ENCODE peak calls at places on chromosomes 4 and X, in six cellular contexts. Z is HCT116, I is SK-N-SH, W is GM23248, G is MM.1S, T is PC-3. U is an unnamed sample.

GRCh38 chr4:163554870-163555465 is 60.5 kb downstream of the TMA16 start:
- DNase-seq in Z (no peak), I (peak; percentile 23), W (peak; percentile 54), G (peak; percentile 23), T (peak; percentile 60), U (no peak)

GRCh38 chr4:1323280-1323634 is 23.8 kb upstream of the UVSSA start:
- DNase-seq in Z (no peak), I (no peak), W (no peak), G (no peak), T (no peak), U (no peak)

GRCh38 chr4:151143162-151143561 is 43.7 kb downstream of the RPS3A start:
- DNase-seq in Z (no peak), I (no peak), W (no peak), G (no peak), T (no peak), U (no peak)

GRCh38 chr4:24973471-24974251 is 57.1 kb downstream of the LGI2 start:
- DNase-seq in Z (no peak), I (no peak), W (peak; percentile 64), G (no peak), T (peak; percentile 81), U (no peak)

GRCh38 chr4:56466910-56467283 is 520 bp upstream of the SRP72 start:
- DNase-seq in Z (no peak), I (peak; percentile 22), W (peak; percentile 41), G (no peak), T (peak; percentile 19), U (peak; percentile 6)

GRCh38 chr4:152535236-152535902 is 523 bp downstream of the FBXW7 start:
- DNase-seq in Z (no peak), I (peak; percentile 64), W (peak; percentile 45), G (peak; percentile 26), T (no peak), U (peak; percentile 55)

GRCh38 chrX:39941332-39941920 is 156.3 kb downstream of the BCOR start:
- DNase-seq in Z (no peak), I (peak; percentile 44), W (no peak), G (no peak), T (no peak), U (peak; percentile 11)

GRCh38 chr4:73450398-73451004 is 14.5 kb downstream of the AFP start:
- DNase-seq in Z (no peak), I (no peak), W (peak; percentile 95), G (no peak), T (peak; percentile 77), U (peak; percentile 25)

GRCh38 chr4:138789796-138790195 is 225.8 kb upstream of the NOCT start:
- DNase-seq in Z (no peak), I (no peak), W (no peak), G (no peak), T (no peak), U (no peak)

GRCh38 chrX:39709364-39709763 is 388.4 kb downstream of the BCOR start:
- DNase-seq in Z (no peak), I (no peak), W (no peak), G (no peak), T (no peak), U (no peak)

GRCh38 chr4:76208005-76208765 is 5.4 kb downstream of the SCARB2 start:
- DNase-seq in Z (no peak), I (peak; percentile 32), W (peak; percentile 95), G (no peak), T (peak; percentile 72), U (no peak)

GRCh38 chr4:76211769-76212168 is 1.9 kb downstream of the SCARB2 start:
- DNase-seq in Z (no peak), I (no peak), W (peak; percentile 31), G (no peak), T (no peak), U (no peak)

GRCh38 chr4:76212301-76212700 is 1.3 kb downstream of the SCARB2 start:
- DNase-seq in Z (no peak), I (no peak), W (peak; percentile 48), G (no peak), T (no peak), U (no peak)

GRCh38 chr4:76209876-76210275 is 3.7 kb downstream of the SCARB2 start:
- DNase-seq in Z (no peak), I (no peak), W (no peak), G (no peak), T (no peak), U (no peak)

DNA sequence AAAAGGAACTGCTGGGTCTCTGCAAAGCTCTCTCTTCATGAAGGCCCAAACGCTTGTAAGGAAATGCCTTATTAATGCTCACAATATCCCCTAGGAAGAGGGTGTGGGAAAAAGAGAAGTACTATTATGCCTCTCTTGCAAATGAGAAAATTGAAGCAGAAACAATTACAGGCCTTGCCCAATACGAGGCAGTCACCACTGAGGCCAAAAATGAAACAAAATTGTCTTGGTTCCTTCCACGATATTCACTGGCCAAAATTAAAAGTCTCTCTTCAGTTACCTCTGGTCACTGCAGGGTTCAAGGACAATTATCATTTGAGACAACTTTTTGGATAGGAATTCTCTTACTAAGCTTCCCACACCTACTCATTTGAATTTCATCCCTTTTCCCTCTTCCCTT is 3.1 kb downstream of the SCARB2 start:
- DNase-seq in Z (no peak), I (no peak), W (peak; percentile 44), G (peak; percentile 41), T (no peak), U (no peak)
- H3K9ac ChIP-seq in Z (no peak overlapping the region), I (no peak overlapping the region), W (peak overlapping the region; percentile 93), G (peak overlapping the region; percentile 87), T (no peak overlapping the region), U (no peak overlapping the region)

DNA sequence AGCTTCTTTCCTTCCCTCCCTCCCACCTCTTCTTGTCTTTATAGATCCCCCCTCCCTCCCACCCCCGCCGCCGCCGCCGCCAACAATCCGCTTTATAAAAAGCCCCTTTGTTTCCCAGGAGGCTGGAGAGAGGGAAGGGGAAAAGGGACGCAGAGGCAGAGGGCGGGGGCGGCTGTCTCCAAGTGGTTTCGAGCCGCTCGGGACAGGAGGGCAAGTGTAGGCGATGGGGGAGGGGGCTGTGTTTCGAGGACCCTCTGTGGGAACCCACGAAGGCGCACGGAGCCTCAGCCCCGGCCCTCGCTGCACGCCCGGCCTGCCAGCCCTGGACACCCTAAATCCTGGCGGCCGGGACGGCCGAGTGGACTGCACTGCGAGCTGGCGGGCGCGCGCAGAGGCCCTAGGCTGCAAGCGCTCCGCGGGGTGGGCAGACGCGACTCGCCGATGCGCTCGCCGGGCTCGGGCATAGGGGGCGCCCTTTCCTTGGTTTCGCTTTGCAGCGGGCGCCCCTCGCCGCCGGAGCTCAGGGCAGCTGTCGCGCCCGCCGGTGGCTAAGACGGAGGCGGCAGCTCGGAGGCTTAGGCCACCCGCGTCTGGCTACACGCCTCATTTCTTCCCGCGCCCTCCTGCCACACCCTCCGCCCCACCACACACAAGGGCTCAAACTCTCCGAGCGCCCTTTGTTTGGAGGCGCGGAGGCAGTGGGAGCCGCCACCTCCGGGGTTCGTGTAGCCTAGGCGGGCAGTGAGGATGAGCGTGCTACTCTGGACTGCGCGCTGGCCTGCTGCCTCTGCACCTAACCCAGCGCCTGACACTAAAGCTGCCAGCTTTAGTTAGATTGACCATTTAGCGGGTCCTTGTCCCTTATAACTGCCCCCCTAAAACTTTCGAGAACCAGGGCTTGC is 2.2 kb downstream of the MAMLD1 start:
- DNase-seq in Z (peak; percentile 35), I (peak; percentile 78), W (peak; percentile 77), G (peak; percentile 46), T (peak; percentile 57), U (peak; percentile 85)
- TF ChIP-seq EZH2phosphoT487 in Z (no peak), I (no peak), W (no peak), G (no peak), T (no peak), U (no peak)

DNA sequence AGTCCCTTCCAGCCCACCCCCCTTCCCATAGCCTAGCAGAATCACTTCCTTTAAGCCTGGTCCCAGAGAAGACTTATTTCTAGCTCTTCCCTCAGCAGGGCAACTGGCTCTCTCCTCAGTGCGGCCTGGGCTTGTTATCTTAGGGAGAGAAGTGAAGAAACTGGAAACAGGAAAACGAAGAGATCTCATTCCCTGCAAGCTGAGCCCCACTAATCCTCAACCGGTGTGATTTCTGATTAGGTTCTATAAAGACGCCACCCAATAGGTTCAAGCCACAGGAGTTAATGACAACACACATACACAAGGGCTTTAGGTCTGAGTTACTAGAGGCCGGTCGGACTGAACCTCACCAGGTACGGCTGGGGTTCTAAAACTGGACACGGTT is 3.2 kb downstream of the GSX2 start:
- DNase-seq in Z (no peak), I (no peak), W (no peak), G (no peak), T (no peak), U (peak; percentile 72)
- H3K4me3 ChIP-seq in Z (no peak overlapping the region), I (no peak overlapping the region), W (peak overlapping the region; percentile 33), G (no peak overlapping the region), T (no peak overlapping the region), U (peak overlapping the region; percentile 39)

GRCh38 chr4:89681671-89682070 is 155.3 kb downstream of the SNCA start:
- DNase-seq in Z (no peak), I (no peak), W (no peak), G (no peak), T (no peak), U (no peak)
- H3K9ac ChIP-seq in Z (peak overlapping the region; percentile 44), I (no peak overlapping the region), W (no peak overlapping the region), G (no peak overlapping the region), T (no peak overlapping the region), U (peak overlapping the region; percentile 45)

GRCh38 chrX:119516157-119516702 is 48.0 kb downstream of the SLC25A5 start:
- DNase-seq in Z (peak; percentile 39), I (peak; percentile 75), W (peak; percentile 77), G (peak; percentile 78), T (peak; percentile 75), U (peak; percentile 74)
- TF ChIP-seq EZH2phosphoT487 in Z (no peak), I (no peak), W (no peak), G (no peak), T (no peak), U (no peak)

GRCh38 chr4:76252271-76252653 is 741 bp downstream of the FAM47E start:
- DNase-seq in Z (no peak), I (no peak), W (peak; percentile 9), G (no peak), T (no peak), U (no peak)
- H3K4me3 ChIP-seq in Z (peak overlapping the region; percentile 52), I (peak overlapping the region; percentile 72), W (peak overlapping the region; percentile 71), G (no peak overlapping the region), T (no peak overlapping the region), U (peak overlapping the region; percentile 55)

U was measured in neural progenitor cell.